ENCODE peak calls at places on chromosomes 12 and 14, in five cellular contexts. M, X, V, I and T are unnamed samples. For H3K4me1, the result is how much of the 10 kb centered on the place peaks cover.

GRCh38 chr12:92029136-92029535 is 116.5 kb downstream of the BTG1 start:
- DNase-seq in M (no peak), X (no peak), V (no peak), I (no peak), T (no peak)

GRCh38 chr14:99663716-99664635 is 19.0 kb downstream of the HHIPL1 start:
- DNase-seq in M (no peak), X (no peak), V (no peak), I (no peak), T (no peak)

GRCh38 chr12:6954754-6955461 is 3.8 kb downstream of the PTPN6 start:
- DNase-seq in M (peak), X (no peak), V (no peak), I (no peak), T (no peak)

GRCh38 chr14:99540196-99541032 is 59.2 kb downstream of the CCNK start:
- DNase-seq in M (no peak), X (no peak), V (no peak), I (no peak), T (no peak)

GRCh38 chr14:37202265-37202664 is 4.5 kb downstream of the MIPOL1 start:
- DNase-seq in M (no peak), X (no peak), V (no peak), I (no peak), T (no peak)

GRCh38 chr12:103590271-103590670 is 3.2 kb downstream of the STAB2 start:
- DNase-seq in M (no peak), X (no peak), V (no peak), I (no peak), T (no peak)

GRCh38 chr12:56581418-56582145 is 48.5 kb downstream of the BAZ2A start:
- DNase-seq in M (no peak), X (no peak), V (peak), I (no peak), T (no peak)

GRCh38 chr12:90940872-90941499 is 14.0 kb downstream of the CCER1 start:
- DNase-seq in M (no peak), X (no peak), V (no peak), I (no peak), T (no peak)

GRCh38 chr12:27504506-27504905 is 19.5 kb upstream of the PPFIBP1 start:
- DNase-seq in M (no peak), X (no peak), V (no peak), I (no peak), T (no peak)

GRCh38 chr14:99187858-99188257 is 84.1 kb downstream of the BCL11B start:
- DNase-seq in M (no peak), X (no peak), V (no peak), I (no peak), T (no peak)

GRCh38 chr12:123391546-123392343 is 7.8 kb downstream of the KMT5A start:
- DNase-seq in M (no peak), X (no peak), V (no peak), I (no peak), T (no peak)

GRCh38 chr14:74545386-74545785 is 51.8 kb downstream of the ISCA2 start:
- DNase-seq in M (no peak), X (no peak), V (no peak), I (no peak), T (no peak)

GRCh38 chr12:31363826-31364225 is 37.9 kb upstream of the SINHCAF start:
- DNase-seq in M (no peak), X (no peak), V (no peak), I (no peak), T (no peak)

GRCh38 chr12:110107369-110108281 is 16.5 kb upstream of the IFT81 start:
- DNase-seq in M (peak), X (no peak), V (no peak), I (peak), T (no peak)

GRCh38 chr14:37436519-37436918 is 158.5 kb downstream of the FOXA1 start:
- DNase-seq in M (no peak), X (no peak), V (no peak), I (no peak), T (no peak)

GRCh38 chr12:50533971-50534370 is 29.2 kb downstream of the DIP2B start:
- DNase-seq in M (no peak), X (no peak), V (no peak), I (no peak), T (no peak)

GRCh38 chr12:100391856-100392255 is 35.0 kb downstream of the SLC17A8 start:
- DNase-seq in M (no peak), X (no peak), V (no peak), I (no peak), T (no peak)

GRCh38 chr14:83255015-83255726 is 1721.5 kb upstream of the SEL1L start:
- DNase-seq in M (no peak), X (no peak), V (no peak), I (no peak), T (no peak)

GRCh38 chr12:100061814-100062213 is 77.1 kb upstream of the ANKS1B start:
- DNase-seq in M (no peak), X (no peak), V (no peak), I (no peak), T (no peak)

GRCh38 chr12:93518725-93519124 is 51.4 kb downstream of the MRPL42 start:
- DNase-seq in M (no peak), X (no peak), V (no peak), I (no peak), T (no peak)

GRCh38 chr14:41607119-41607785 is 576 bp downstream of the LRFN5 start:
- DNase-seq in M (no peak), X (no peak), V (no peak), I (no peak), T (no peak)

GRCh38 chr12:63935361-63935760 is 90.9 kb downstream of the SRGAP1 start:
- DNase-seq in M (no peak), X (no peak), V (no peak), I (no peak), T (no peak)

GRCh38 chr12:63940295-63940997 is 95.9 kb downstream of the SRGAP1 start:
- DNase-seq in M (no peak), X (no peak), V (no peak), I (no peak), T (no peak)

GRCh38 chr12:63941879-63942278 is 97.4 kb downstream of the SRGAP1 start:
- DNase-seq in M (no peak), X (no peak), V (no peak), I (no peak), T (no peak)

GRCh38 chr12:63942464-63943241 is 98.2 kb downstream of the SRGAP1 start:
- DNase-seq in M (no peak), X (no peak), V (no peak), I (no peak), T (no peak)

DNA sequence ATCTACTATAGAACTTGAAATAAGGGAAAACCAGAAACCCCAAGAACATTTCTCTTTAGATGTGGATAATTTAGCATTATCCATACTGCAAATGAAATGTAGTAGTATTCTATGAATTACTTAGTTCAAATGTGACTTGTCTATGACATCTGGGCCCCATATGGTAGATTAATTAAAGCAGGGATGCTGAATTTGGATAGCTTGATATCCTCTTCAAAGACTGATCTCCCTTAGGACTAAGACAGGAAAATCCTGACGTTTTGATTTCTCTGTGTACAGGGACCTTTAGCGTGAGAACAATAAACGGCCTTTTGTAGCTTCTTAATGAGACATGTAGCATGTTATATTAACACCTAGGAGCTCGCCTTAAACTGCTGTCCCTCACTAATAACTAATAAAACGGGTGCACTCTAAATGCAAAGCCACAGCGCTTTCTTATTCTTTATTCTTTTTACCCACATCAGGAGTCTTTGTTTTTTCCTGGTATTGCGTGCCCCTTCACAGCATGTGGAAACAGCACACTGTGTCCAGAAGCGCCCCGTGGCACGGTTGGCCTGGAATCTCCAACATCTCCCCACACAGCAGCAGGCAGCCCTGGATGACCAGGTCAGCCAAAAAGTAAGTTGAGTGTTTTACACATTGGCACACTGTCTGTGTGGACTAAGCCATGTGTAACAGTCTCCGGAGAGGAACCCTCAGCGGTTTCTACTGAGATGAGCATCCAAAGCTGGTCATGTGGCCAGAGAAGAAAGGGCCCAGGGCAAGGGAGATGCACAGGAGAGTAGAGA is 93.1 kb downstream of the SRGAP1 start:
- DNase-seq in M (no peak), X (no peak), V (no peak), I (no peak), T (no peak)
- H3K4me1 ChIP-seq in M (under half), X (under half), V (under half), I (under half), T (under half)

DNA sequence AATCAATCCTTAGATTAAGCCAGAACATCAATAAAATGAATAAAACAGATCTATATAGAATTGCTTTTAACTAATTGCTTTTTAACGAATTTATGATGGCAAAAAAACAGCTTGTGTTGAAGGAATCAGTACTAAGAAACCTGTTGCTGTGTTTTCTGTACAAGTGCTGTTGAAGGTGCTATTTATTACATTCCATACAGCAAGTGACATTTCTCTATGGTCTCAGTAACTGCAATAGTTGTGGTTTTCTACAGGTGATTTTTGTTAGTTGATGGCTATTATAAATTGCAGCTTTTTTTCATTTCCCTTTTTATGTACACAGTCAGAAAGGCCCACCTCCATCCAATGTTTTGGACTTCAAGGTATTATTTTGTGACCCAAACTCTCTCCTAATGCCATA is 56.6 kb downstream of the SLC2A13 start:
- DNase-seq in M (no peak), X (no peak), V (no peak), I (no peak), T (no peak)
- H3K27ac ChIP-seq in M (no peak), X (no peak), V (no peak), I (no peak), T (no peak)

DNA sequence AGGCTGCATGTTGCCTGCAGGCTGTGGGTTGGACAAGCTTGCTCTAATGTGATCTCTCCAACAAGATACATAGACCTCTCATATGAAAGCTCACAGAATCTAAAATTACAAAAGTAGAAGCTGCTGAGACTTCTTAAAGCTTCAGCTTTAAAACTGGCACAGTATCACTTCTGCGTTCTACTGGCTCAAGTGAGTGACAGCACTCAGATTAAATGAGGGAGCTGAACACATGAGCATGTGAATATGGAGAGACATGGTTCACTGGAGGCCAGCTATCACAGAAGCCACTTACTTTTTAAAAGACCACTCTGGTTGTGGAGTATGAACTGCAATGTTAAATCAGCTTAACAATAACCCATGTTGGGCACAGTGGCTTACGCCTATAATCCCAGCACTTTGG is 29.1 kb upstream of the ANO6 start:
- DNase-seq in M (no peak), X (no peak), V (no peak), I (no peak), T (no peak)
- H3K4me1 ChIP-seq in M (under half), X (under half), V (under half), I (under half), T (under half)

GRCh38 chr14:96461950-96462798 is 40.0 kb upstream of the PAPOLA start:
- DNase-seq in M (no peak), X (no peak), V (no peak), I (no peak), T (no peak)
- H3K27ac ChIP-seq in M (no peak), X (no peak), V (no peak), I (no peak), T (no peak)

GRCh38 chr14:104690861-104691455 is 1.5 kb downstream of the INF2 start:
- DNase-seq in M (no peak), X (no peak), V (no peak), I (no peak), T (peak)
- H3K4me1 ChIP-seq in M (half or more), X (under half), V (half or more), I (under half), T (half or more)

DNA sequence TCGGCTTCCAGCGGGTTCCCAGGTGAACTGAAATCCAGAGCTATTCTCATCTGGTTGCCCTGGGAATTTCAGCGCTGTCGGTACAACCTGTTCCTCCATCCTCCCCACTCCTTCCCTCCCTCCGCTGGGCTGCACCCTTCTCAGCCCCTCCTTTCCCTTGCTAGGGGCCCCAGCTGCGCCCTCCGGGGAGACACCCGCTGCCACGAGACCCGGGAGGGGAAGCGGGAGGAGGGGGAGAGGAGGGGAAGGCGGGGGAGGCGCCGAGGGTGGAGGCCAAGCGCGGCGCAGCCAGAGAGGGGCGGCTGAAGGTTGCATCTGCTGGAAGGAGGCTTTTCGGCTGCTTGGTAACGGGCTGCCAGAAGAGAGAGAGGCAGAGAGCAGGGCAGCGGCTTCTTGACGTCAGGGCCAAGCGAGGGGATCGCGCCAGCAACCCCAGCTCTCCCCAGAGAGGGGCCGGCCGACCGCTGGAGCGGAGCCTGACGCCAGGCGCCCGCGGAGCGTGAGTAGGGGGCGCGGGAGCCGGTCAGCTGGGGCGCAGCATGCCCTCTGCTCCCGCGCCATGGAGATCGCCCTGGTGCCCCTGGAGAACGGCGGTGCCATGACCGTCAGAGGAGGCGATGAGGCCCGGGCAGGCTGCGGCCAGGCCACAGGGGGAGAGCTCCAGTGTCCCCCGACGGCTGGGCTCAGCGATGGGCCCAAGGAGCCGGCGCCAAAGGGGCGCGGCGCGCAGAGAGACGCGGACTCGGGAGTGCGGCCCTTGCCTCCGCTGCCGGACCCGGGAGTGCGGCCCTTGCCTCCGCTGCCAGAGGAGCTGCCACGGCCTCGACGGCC is at the start of gene KCNA5:
- DNase-seq in M (peak), X (no peak), V (no peak), I (no peak), T (no peak)
- H3K27ac ChIP-seq in M (peak), X (no peak), V (no peak), I (no peak), T (no peak)

DNA sequence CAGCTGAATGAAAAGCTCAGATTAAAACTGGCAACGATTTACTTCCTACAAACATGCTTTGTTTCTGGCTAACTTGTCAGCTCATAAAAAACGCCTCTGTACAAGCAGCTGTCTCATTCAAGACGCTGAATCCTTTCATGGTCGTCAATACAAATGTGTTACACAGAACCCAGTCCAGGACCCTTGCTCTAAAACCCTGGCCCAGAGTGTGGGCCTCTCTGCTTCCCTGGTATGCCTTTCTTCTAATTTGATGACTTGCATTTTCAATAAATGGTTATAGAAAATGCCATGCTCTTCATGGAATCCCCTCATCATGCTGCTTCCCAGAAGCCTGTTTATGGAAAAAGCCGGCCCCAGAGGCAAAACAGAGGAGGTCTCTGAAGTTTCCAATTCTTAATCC is 183.0 kb downstream of the PHLDA1 start:
- DNase-seq in M (no peak), X (no peak), V (no peak), I (no peak), T (no peak)
- H3K4me1 ChIP-seq in M (under half), X (under half), V (under half), I (under half), T (under half)

GRCh38 chr12:102503871-102504270 is 23.5 kb upstream of the IGF1 start:
- DNase-seq in M (no peak), X (no peak), V (no peak), I (no peak), T (no peak)
- H3K27ac ChIP-seq in M (no peak), X (no peak), V (no peak), I (no peak), T (peak)